ENCODE peak calls at places on chromosome 13, in ten cellular contexts. J, B, I, N, D, X, H, R, S and Z are unnamed samples.

GRCh38 chr13:98563071-98563470 is 13.8 kb downstream of the STK24 start:
- ATAC-seq in J (no peak), B (no peak), I (peak), N (peak), D (no peak), X (no peak), H (peak), R (no peak), S (no peak), Z (no peak)

GRCh38 chr13:45385320-45385719 is 32.9 kb downstream of the SLC25A30 start:
- ATAC-seq in J (peak), B (no peak), I (no peak), N (no peak), D (no peak), X (peak), H (no peak), R (no peak), S (no peak), Z (no peak)

GRCh38 chr13:98299243-98299953 is 122.3 kb upstream of the RNF113B start:
- ATAC-seq in J (no peak), B (no peak), I (no peak), N (no peak), D (no peak), X (no peak), H (no peak), R (no peak), S (no peak), Z (no peak)

GRCh38 chr13:29294869-29295268 is 300.6 kb downstream of the SLC7A1 start:
- ATAC-seq in J (no peak), B (no peak), I (no peak), N (no peak), D (no peak), X (no peak), H (no peak), R (peak), S (no peak), Z (no peak)

GRCh38 chr13:113337556-113337955 is 26.4 kb downstream of the GRTP1 start:
- ATAC-seq in J (no peak), B (no peak), I (no peak), N (no peak), D (no peak), X (no peak), H (no peak), R (peak), S (no peak), Z (no peak)

GRCh38 chr13:44669534-44669933 is 93.4 kb upstream of the TSC22D1 start:
- ATAC-seq in J (no peak), B (no peak), I (no peak), N (no peak), D (no peak), X (no peak), H (no peak), R (no peak), S (no peak), Z (no peak)

GRCh38 chr13:27405521-27406134 is 18.8 kb upstream of the GTF3A start:
- ATAC-seq in J (no peak), B (no peak), I (peak), N (peak), D (no peak), X (no peak), H (no peak), R (no peak), S (no peak), Z (peak)

GRCh38 chr13:44352671-44353070 is 21.0 kb upstream of the SERP2 start:
- ATAC-seq in J (no peak), B (no peak), I (no peak), N (no peak), D (no peak), X (no peak), H (no peak), R (no peak), S (no peak), Z (no peak)

GRCh38 chr13:43171489-43171888 is 148.1 kb downstream of the DNAJC15 start:
- ATAC-seq in J (no peak), B (no peak), I (no peak), N (no peak), D (no peak), X (no peak), H (no peak), R (no peak), S (no peak), Z (no peak)

GRCh38 chr13:110680852-110681251 is 25.1 kb downstream of the CARS2 start:
- ATAC-seq in J (no peak), B (no peak), I (no peak), N (peak), D (no peak), X (no peak), H (no peak), R (no peak), S (no peak), Z (no peak)

GRCh38 chr13:50916701-50917184 is 7.2 kb downstream of the RNASEH2B start:
- ATAC-seq in J (peak), B (no peak), I (no peak), N (no peak), D (peak), X (peak), H (no peak), R (peak), S (peak), Z (peak)

GRCh38 chr13:109509154-109509905 is 277.1 kb downstream of the IRS2 start:
- ATAC-seq in J (no peak), B (no peak), I (no peak), N (peak), D (peak), X (no peak), H (no peak), R (no peak), S (no peak), Z (peak)

GRCh38 chr13:33289966-33290365 is 4.4 kb upstream of the STARD13 start:
- ATAC-seq in J (no peak), B (no peak), I (no peak), N (no peak), D (peak), X (no peak), H (no peak), R (no peak), S (no peak), Z (no peak)

GRCh38 chr13:26816876-26817275 is 56.3 kb upstream of the GPR12 start:
- ATAC-seq in J (no peak), B (no peak), I (no peak), N (no peak), D (no peak), X (no peak), H (no peak), R (no peak), S (no peak), Z (no peak)

GRCh38 chr13:67632590-67632989 is 402.5 kb upstream of the PCDH9 start:
- ATAC-seq in J (no peak), B (no peak), I (no peak), N (no peak), D (no peak), X (no peak), H (no peak), R (no peak), S (no peak), Z (no peak)

GRCh38 chr13:86087241-86087640 is 288.0 kb upstream of the SLITRK6 start:
- ATAC-seq in J (no peak), B (no peak), I (peak), N (peak), D (no peak), X (no peak), H (no peak), R (no peak), S (no peak), Z (no peak)

GRCh38 chr13:32390048-32390447 is 37.9 kb downstream of the N4BP2L1 start:
- ATAC-seq in J (no peak), B (no peak), I (no peak), N (no peak), D (no peak), X (no peak), H (no peak), R (no peak), S (no peak), Z (no peak)

GRCh38 chr13:32783067-32783466 is 196.8 kb downstream of the PDS5B start:
- ATAC-seq in J (no peak), B (no peak), I (peak), N (no peak), D (no peak), X (no peak), H (peak), R (no peak), S (no peak), Z (no peak)

GRCh38 chr13:111577956-111578595 is 257.6 kb downstream of the TEX29 start:
- ATAC-seq in J (no peak), B (no peak), I (no peak), N (no peak), D (no peak), X (no peak), H (no peak), R (peak), S (no peak), Z (no peak)

GRCh38 chr13:36418022-36418805 is 14.1 kb upstream of the CCNA1 start:
- ATAC-seq in J (no peak), B (no peak), I (peak), N (peak), D (peak), X (peak), H (no peak), R (no peak), S (no peak), Z (no peak)

GRCh38 chr13:44719857-44720671 is 143.9 kb upstream of the TSC22D1 start:
- ATAC-seq in J (peak), B (peak), I (no peak), N (no peak), D (peak), X (peak), H (no peak), R (no peak), S (no peak), Z (no peak)

GRCh38 chr13:49625392-49626137 is 2.7 kb upstream of the ARL11 start:
- ATAC-seq in J (peak), B (no peak), I (no peak), N (no peak), D (peak), X (peak), H (no peak), R (peak), S (peak), Z (peak)

GRCh38 chr13:99230991-99231390 is 27.2 kb downstream of the GPR18 start:
- ATAC-seq in J (no peak), B (no peak), I (peak), N (no peak), D (no peak), X (no peak), H (no peak), R (no peak), S (no peak), Z (no peak)